ENCODE peak calls at places on chromosomes 13 and 19, in four cellular contexts. C is heart right ventricle, R is EL, J is GM04503. O is an unnamed sample.

GRCh38 chr19:52992109-52993004 is 21.4 kb upstream of the ERVV-1 start:
- DNase-seq in R (peak), C (peak), J (no peak), O (no peak)

GRCh38 chr13:50426932-50427331 is 411.7 kb downstream of the KCNRG start:
- DNase-seq in J (no peak), R (no peak), C (no peak), O (no peak)

GRCh38 chr13:59112375-59112774 is 1051.4 kb downstream of the DIAPH3 start:
- DNase-seq in J (no peak), R (peak), C (no peak), O (peak)

GRCh38 chr13:51519839-51520238 is 64.4 kb upstream of the WDFY2 start:
- DNase-seq in R (peak), C (no peak), J (no peak), O (peak)

GRCh38 chr13:80884031-80884785 is 543.3 kb upstream of the SPRY2 start:
- DNase-seq in R (no peak), J (no peak), C (no peak), O (no peak)

GRCh38 chr13:40074338-40074737 is 418.9 kb downstream of the COG6 start:
- DNase-seq in R (no peak), J (no peak), C (no peak), O (no peak)

GRCh38 chr19:46731007-46731501 is 14.1 kb upstream of the PRKD2 start:
- DNase-seq in R (peak), J (peak), C (no peak), O (peak)

GRCh38 chr13:71255633-71256032 is 611.4 kb downstream of the DACH1 start:
- DNase-seq in R (no peak), C (no peak), J (no peak), O (no peak)

GRCh38 chr13:32135655-32136054 is 104.1 kb downstream of the FRY start:
- DNase-seq in R (peak), J (peak), C (no peak), O (no peak)

O was measured in AG09319.